ENCODE peak calls at places on chromosomes 7 and 10, in ten cellular contexts. One of them, this sample, is unnamed.

GRCh38 chr7:151716339-151716722 is 160.6 kb downstream of the PRKAG2 start:
- DNase-seq in mesendoderm: no peak
- DNase-seq in progenitor cell of endocrine pancreas: no peak
- DNase-seq in EL: no peak
- DNase-seq in activated CD8-positive, alpha-beta memory T cell treated with anti-CD3 and anti-CD28 coated beads, Interleukin-2, amount 50 U/mL, for 48 hours: no peak
- DNase-seq in naive thymus-derived CD4-positive, alpha-beta T cell: no peak
- DNase-seq in NCI-H345: no peak
- DNase-seq in neural crest cell: no peak
- DNase-seq in NCI-H1694 treated with DMSO at 0.1 percent for 48 hours: no peak
- DNase-seq in stimulated activated CD4-positive, alpha-beta T cell treated with anti-CD3 and anti-CD28 coated beads, Interleukin-1b, Interleukin-23, amount 100 ng/mL, for 1 hour: no peak
- DNase-seq in this sample: no peak

GRCh38 chr10:11515596-11516418 is 95.6 kb downstream of the USP6NL start:
- DNase-seq in mesendoderm: peak; percentile 70
- DNase-seq in stimulated activated CD4-positive, alpha-beta T cell treated with anti-CD3 and anti-CD28 coated beads, Interleukin-1b, Interleukin-23, amount 100 ng/mL, for 1 hour: no peak
- DNase-seq in activated CD8-positive, alpha-beta memory T cell treated with anti-CD3 and anti-CD28 coated beads, Interleukin-2, amount 50 U/mL, for 48 hours: no peak
- DNase-seq in EL: peak; percentile 59
- DNase-seq in NCI-H345: peak; percentile 24
- DNase-seq in progenitor cell of endocrine pancreas: no peak
- DNase-seq in neural crest cell: no peak
- DNase-seq in naive thymus-derived CD4-positive, alpha-beta T cell: peak; percentile 61
- DNase-seq in NCI-H1694 treated with DMSO at 0.1 percent for 48 hours: peak; percentile 59
- DNase-seq in this sample: peak; percentile 55

GRCh38 chr7:455110-455928 is 64.3 kb downstream of the PDGFA start:
- DNase-seq in EL: peak; percentile 57
- DNase-seq in activated CD8-positive, alpha-beta memory T cell treated with anti-CD3 and anti-CD28 coated beads, Interleukin-2, amount 50 U/mL, for 48 hours: no peak
- DNase-seq in NCI-H345: peak; percentile 84
- DNase-seq in NCI-H1694 treated with DMSO at 0.1 percent for 48 hours: no peak
- DNase-seq in stimulated activated CD4-positive, alpha-beta T cell treated with anti-CD3 and anti-CD28 coated beads, Interleukin-1b, Interleukin-23, amount 100 ng/mL, for 1 hour: no peak
- DNase-seq in mesendoderm: no peak
- DNase-seq in progenitor cell of endocrine pancreas: no peak
- DNase-seq in naive thymus-derived CD4-positive, alpha-beta T cell: no peak
- DNase-seq in neural crest cell: no peak
- DNase-seq in this sample: no peak

GRCh38 chr7:155660758-155661093 is 16.3 kb downstream of the RBM33 start:
- DNase-seq in EL: no peak
- DNase-seq in neural crest cell: no peak
- DNase-seq in progenitor cell of endocrine pancreas: no peak
- DNase-seq in NCI-H1694 treated with DMSO at 0.1 percent for 48 hours: no peak
- DNase-seq in NCI-H345: no peak
- DNase-seq in naive thymus-derived CD4-positive, alpha-beta T cell: no peak
- DNase-seq in stimulated activated CD4-positive, alpha-beta T cell treated with anti-CD3 and anti-CD28 coated beads, Interleukin-1b, Interleukin-23, amount 100 ng/mL, for 1 hour: no peak
- DNase-seq in activated CD8-positive, alpha-beta memory T cell treated with anti-CD3 and anti-CD28 coated beads, Interleukin-2, amount 50 U/mL, for 48 hours: no peak
- DNase-seq in mesendoderm: no peak
- DNase-seq in this sample: no peak

GRCh38 chr10:101103430-101103829 is 27.7 kb upstream of the TLX1 start:
- DNase-seq in activated CD8-positive, alpha-beta memory T cell treated with anti-CD3 and anti-CD28 coated beads, Interleukin-2, amount 50 U/mL, for 48 hours: no peak
- DNase-seq in neural crest cell: no peak
- DNase-seq in stimulated activated CD4-positive, alpha-beta T cell treated with anti-CD3 and anti-CD28 coated beads, Interleukin-1b, Interleukin-23, amount 100 ng/mL, for 1 hour: no peak
- DNase-seq in naive thymus-derived CD4-positive, alpha-beta T cell: no peak
- DNase-seq in progenitor cell of endocrine pancreas: no peak
- DNase-seq in EL: no peak
- DNase-seq in NCI-H345: no peak
- DNase-seq in NCI-H1694 treated with DMSO at 0.1 percent for 48 hours: no peak
- DNase-seq in mesendoderm: no peak
- DNase-seq in this sample: no peak

GRCh38 chr10:110667620-110668343 is 23.6 kb downstream of the RBM20 start:
- DNase-seq in activated CD8-positive, alpha-beta memory T cell treated with anti-CD3 and anti-CD28 coated beads, Interleukin-2, amount 50 U/mL, for 48 hours: no peak
- DNase-seq in NCI-H345: no peak
- DNase-seq in stimulated activated CD4-positive, alpha-beta T cell treated with anti-CD3 and anti-CD28 coated beads, Interleukin-1b, Interleukin-23, amount 100 ng/mL, for 1 hour: no peak
- DNase-seq in EL: no peak
- DNase-seq in progenitor cell of endocrine pancreas: no peak
- DNase-seq in neural crest cell: no peak
- DNase-seq in NCI-H1694 treated with DMSO at 0.1 percent for 48 hours: no peak
- DNase-seq in mesendoderm: peak; percentile 88
- DNase-seq in naive thymus-derived CD4-positive, alpha-beta T cell: no peak
- DNase-seq in this sample: no peak

GRCh38 chr7:141737118-141737835 is 881 bp upstream of the SSBP1 start:
- DNase-seq in activated CD8-positive, alpha-beta memory T cell treated with anti-CD3 and anti-CD28 coated beads, Interleukin-2, amount 50 U/mL, for 48 hours: no peak
- DNase-seq in mesendoderm: no peak
- DNase-seq in NCI-H1694 treated with DMSO at 0.1 percent for 48 hours: no peak
- DNase-seq in EL: no peak
- DNase-seq in NCI-H345: peak; percentile 27
- DNase-seq in progenitor cell of endocrine pancreas: no peak
- DNase-seq in neural crest cell: no peak
- DNase-seq in stimulated activated CD4-positive, alpha-beta T cell treated with anti-CD3 and anti-CD28 coated beads, Interleukin-1b, Interleukin-23, amount 100 ng/mL, for 1 hour: no peak
- DNase-seq in naive thymus-derived CD4-positive, alpha-beta T cell: peak; percentile 16
- DNase-seq in this sample: no peak

GRCh38 chr7:64951250-64951848 is 39.5 kb downstream of the ZNF117 start:
- DNase-seq in EL: peak; percentile 48
- DNase-seq in stimulated activated CD4-positive, alpha-beta T cell treated with anti-CD3 and anti-CD28 coated beads, Interleukin-1b, Interleukin-23, amount 100 ng/mL, for 1 hour: no peak
- DNase-seq in activated CD8-positive, alpha-beta memory T cell treated with anti-CD3 and anti-CD28 coated beads, Interleukin-2, amount 50 U/mL, for 48 hours: no peak
- DNase-seq in neural crest cell: no peak
- DNase-seq in progenitor cell of endocrine pancreas: no peak
- DNase-seq in NCI-H345: peak; percentile 58
- DNase-seq in NCI-H1694 treated with DMSO at 0.1 percent for 48 hours: peak; percentile 73
- DNase-seq in naive thymus-derived CD4-positive, alpha-beta T cell: peak; percentile 40
- DNase-seq in mesendoderm: peak; percentile 39
- DNase-seq in this sample: peak; percentile 51

GRCh38 chr10:61943699-61944444 is 42.4 kb downstream of the ARID5B start:
- DNase-seq in neural crest cell: no peak
- DNase-seq in EL: peak; percentile 67
- DNase-seq in NCI-H1694 treated with DMSO at 0.1 percent for 48 hours: no peak
- DNase-seq in activated CD8-positive, alpha-beta memory T cell treated with anti-CD3 and anti-CD28 coated beads, Interleukin-2, amount 50 U/mL, for 48 hours: no peak
- DNase-seq in naive thymus-derived CD4-positive, alpha-beta T cell: peak; percentile 36
- DNase-seq in NCI-H345: no peak
- DNase-seq in progenitor cell of endocrine pancreas: no peak
- DNase-seq in mesendoderm: no peak
- DNase-seq in stimulated activated CD4-positive, alpha-beta T cell treated with anti-CD3 and anti-CD28 coated beads, Interleukin-1b, Interleukin-23, amount 100 ng/mL, for 1 hour: no peak
- DNase-seq in this sample: peak; percentile 65

GRCh38 chr7:36227223-36227622 is 74.2 kb downstream of the EEPD1 start:
- DNase-seq in EL: peak; percentile 59
- DNase-seq in naive thymus-derived CD4-positive, alpha-beta T cell: no peak
- DNase-seq in neural crest cell: no peak
- DNase-seq in activated CD8-positive, alpha-beta memory T cell treated with anti-CD3 and anti-CD28 coated beads, Interleukin-2, amount 50 U/mL, for 48 hours: no peak
- DNase-seq in progenitor cell of endocrine pancreas: no peak
- DNase-seq in stimulated activated CD4-positive, alpha-beta T cell treated with anti-CD3 and anti-CD28 coated beads, Interleukin-1b, Interleukin-23, amount 100 ng/mL, for 1 hour: no peak
- DNase-seq in NCI-H345: no peak
- DNase-seq in mesendoderm: no peak
- DNase-seq in NCI-H1694 treated with DMSO at 0.1 percent for 48 hours: no peak
- DNase-seq in this sample: no peak

GRCh38 chr7:70694357-70694908 is 437.5 kb upstream of the GALNT17 start:
- DNase-seq in activated CD8-positive, alpha-beta memory T cell treated with anti-CD3 and anti-CD28 coated beads, Interleukin-2, amount 50 U/mL, for 48 hours: no peak
- DNase-seq in progenitor cell of endocrine pancreas: peak; percentile 31
- DNase-seq in NCI-H345: peak; percentile 21
- DNase-seq in stimulated activated CD4-positive, alpha-beta T cell treated with anti-CD3 and anti-CD28 coated beads, Interleukin-1b, Interleukin-23, amount 100 ng/mL, for 1 hour: no peak
- DNase-seq in NCI-H1694 treated with DMSO at 0.1 percent for 48 hours: no peak
- DNase-seq in mesendoderm: peak; percentile 67
- DNase-seq in EL: peak; percentile 36
- DNase-seq in neural crest cell: peak; percentile 49
- DNase-seq in naive thymus-derived CD4-positive, alpha-beta T cell: no peak
- DNase-seq in this sample: no peak

GRCh38 chr10:23293973-23294372 is 50.6 kb downstream of the C10orf67 start:
- DNase-seq in activated CD8-positive, alpha-beta memory T cell treated with anti-CD3 and anti-CD28 coated beads, Interleukin-2, amount 50 U/mL, for 48 hours: no peak
- DNase-seq in NCI-H1694 treated with DMSO at 0.1 percent for 48 hours: no peak
- DNase-seq in naive thymus-derived CD4-positive, alpha-beta T cell: no peak
- DNase-seq in mesendoderm: no peak
- DNase-seq in stimulated activated CD4-positive, alpha-beta T cell treated with anti-CD3 and anti-CD28 coated beads, Interleukin-1b, Interleukin-23, amount 100 ng/mL, for 1 hour: no peak
- DNase-seq in EL: no peak
- DNase-seq in progenitor cell of endocrine pancreas: no peak
- DNase-seq in NCI-H345: no peak
- DNase-seq in neural crest cell: no peak
- DNase-seq in this sample: no peak

GRCh38 chr10:84310470-84310869 is 17.9 kb upstream of the CCSER2 start:
- DNase-seq in activated CD8-positive, alpha-beta memory T cell treated with anti-CD3 and anti-CD28 coated beads, Interleukin-2, amount 50 U/mL, for 48 hours: no peak
- DNase-seq in NCI-H345: no peak
- DNase-seq in mesendoderm: peak; percentile 58
- DNase-seq in EL: peak; percentile 22
- DNase-seq in NCI-H1694 treated with DMSO at 0.1 percent for 48 hours: no peak
- DNase-seq in stimulated activated CD4-positive, alpha-beta T cell treated with anti-CD3 and anti-CD28 coated beads, Interleukin-1b, Interleukin-23, amount 100 ng/mL, for 1 hour: no peak
- DNase-seq in progenitor cell of endocrine pancreas: no peak
- DNase-seq in naive thymus-derived CD4-positive, alpha-beta T cell: no peak
- DNase-seq in neural crest cell: no peak
- DNase-seq in this sample: no peak

GRCh38 chr7:134454277-134454676 is 4.6 kb downstream of the AKR1B1 start:
- DNase-seq in stimulated activated CD4-positive, alpha-beta T cell treated with anti-CD3 and anti-CD28 coated beads, Interleukin-1b, Interleukin-23, amount 100 ng/mL, for 1 hour: no peak
- DNase-seq in activated CD8-positive, alpha-beta memory T cell treated with anti-CD3 and anti-CD28 coated beads, Interleukin-2, amount 50 U/mL, for 48 hours: no peak
- DNase-seq in NCI-H345: no peak
- DNase-seq in neural crest cell: no peak
- DNase-seq in progenitor cell of endocrine pancreas: no peak
- DNase-seq in EL: no peak
- DNase-seq in naive thymus-derived CD4-positive, alpha-beta T cell: peak; percentile 28
- DNase-seq in NCI-H1694 treated with DMSO at 0.1 percent for 48 hours: no peak
- DNase-seq in mesendoderm: no peak
- DNase-seq in this sample: no peak

GRCh38 chr10:43318978-43319965 is 52.2 kb upstream of the FXYD4 start:
- DNase-seq in activated CD8-positive, alpha-beta memory T cell treated with anti-CD3 and anti-CD28 coated beads, Interleukin-2, amount 50 U/mL, for 48 hours: no peak
- DNase-seq in progenitor cell of endocrine pancreas: no peak
- DNase-seq in EL: no peak
- DNase-seq in naive thymus-derived CD4-positive, alpha-beta T cell: no peak
- DNase-seq in NCI-H345: no peak
- DNase-seq in mesendoderm: no peak
- DNase-seq in stimulated activated CD4-positive, alpha-beta T cell treated with anti-CD3 and anti-CD28 coated beads, Interleukin-1b, Interleukin-23, amount 100 ng/mL, for 1 hour: no peak
- DNase-seq in NCI-H1694 treated with DMSO at 0.1 percent for 48 hours: no peak
- DNase-seq in neural crest cell: no peak
- DNase-seq in this sample: no peak